ENCODE peak calls at places on chromosomes 4 and X, in four cellular contexts. One of them, this sample, is unnamed.

GRCh38 chr4:71004281-71004851 is 10.9 kb downstream of the DCK start:
- DNase-seq in K562: no peak
- DNase-seq in Panc1: no peak
- DNase-seq in HepG2: peak; percentile 7
- DNase-seq in this sample: no peak

GRCh38 chrX:68978211-68978780 is 149.5 kb downstream of the EFNB1 start:
- DNase-seq in Panc1: no peak
- DNase-seq in K562: no peak
- DNase-seq in HepG2: no peak
- DNase-seq in this sample: no peak

GRCh38 chr4:38013461-38014366 is 53.5 kb downstream of the PTTG2 start:
- DNase-seq in HepG2: no peak
- DNase-seq in Panc1: peak; percentile 10
- DNase-seq in K562: no peak
- DNase-seq in this sample: peak; percentile 31

GRCh38 chr4:184766421-184766820 is 32.5 kb upstream of the CENPU start:
- DNase-seq in HepG2: no peak
- DNase-seq in K562: no peak
- DNase-seq in Panc1: no peak
- DNase-seq in this sample: no peak

GRCh38 chr4:173192375-173193162 is 24.0 kb downstream of the GALNT7 start:
- DNase-seq in Panc1: no peak
- DNase-seq in HepG2: no peak
- DNase-seq in K562: no peak
- DNase-seq in this sample: no peak

GRCh38 chrX:24332868-24333267 is 19.0 kb upstream of the SUPT20HL2 start:
- DNase-seq in K562: no peak
- DNase-seq in Panc1: no peak
- DNase-seq in HepG2: no peak
- DNase-seq in this sample: no peak

GRCh38 chr4:84856468-84856867 is 110.0 kb downstream of the WDFY3 start:
- DNase-seq in K562: no peak
- DNase-seq in HepG2: no peak
- DNase-seq in Panc1: no peak
- DNase-seq in this sample: no peak

GRCh38 chrX:8820910-8821527 is 19.8 kb upstream of the FAM9A start:
- DNase-seq in Panc1: no peak
- DNase-seq in HepG2: no peak
- DNase-seq in K562: no peak
- DNase-seq in this sample: no peak

GRCh38 chr4:186839122-186840037 is 115.7 kb upstream of the FAT1 start:
- DNase-seq in Panc1: no peak
- DNase-seq in K562: peak; percentile 62
- DNase-seq in HepG2: no peak
- DNase-seq in this sample: no peak

GRCh38 chrX:107978707-107979307 is 3.4 kb downstream of the TEX13B start:
- DNase-seq in HepG2: peak; percentile 11
- DNase-seq in K562: peak; percentile 29
- DNase-seq in Panc1: no peak
- DNase-seq in this sample: peak; percentile 12

GRCh38 chrX:15816886-15817285 is 26.6 kb downstream of the ZRSR2 start:
- DNase-seq in HepG2: no peak
- DNase-seq in K562: no peak
- DNase-seq in Panc1: no peak
- DNase-seq in this sample: no peak
- H3K36me3 ChIP-seq in HepG2: peaks cover 2% of the 10 kb centered on the region
- H3K36me3 ChIP-seq in K562: peaks cover 40% of the 10 kb centered on the region
- H3K36me3 ChIP-seq in Panc1: no peaks in the 10 kb centered on the region
- H3K36me3 ChIP-seq in this sample: no peaks in the 10 kb centered on the region

GRCh38 chr4:17142232-17142711 is 243.8 kb upstream of the LDB2 start:
- DNase-seq in Panc1: no peak
- DNase-seq in K562: no peak
- DNase-seq in HepG2: no peak
- DNase-seq in this sample: no peak
- TF ChIP-seq TCF7L2 in Panc1: no peak
- TF ChIP-seq TCF7L2 in K562: no peak
- TF ChIP-seq TCF7L2 in HepG2: no peak
- TF ChIP-seq TCF7L2 in this sample: no peak

GRCh38 chr4:143515905-143516304 is 2.4 kb downstream of the SMARCA5 start:
- DNase-seq in K562: no peak
- DNase-seq in Panc1: no peak
- DNase-seq in HepG2: no peak
- DNase-seq in this sample: no peak
- H3K36me3 ChIP-seq in K562: peaks cover 48% of the 10 kb centered on the region
- H3K36me3 ChIP-seq in Panc1: peaks cover 24% of the 10 kb centered on the region
- H3K36me3 ChIP-seq in HepG2: peaks cover 2% of the 10 kb centered on the region
- H3K36me3 ChIP-seq in this sample: peaks cover 27% of the 10 kb centered on the region

GRCh38 chrX:101657495-101657894 is 2.2 kb downstream of the ARMCX2 start:
- DNase-seq in K562: no peak
- DNase-seq in HepG2: no peak
- DNase-seq in Panc1: no peak
- DNase-seq in this sample: no peak
- TF ChIP-seq TCF7L2 in K562: no peak
- TF ChIP-seq TCF7L2 in HepG2: no peak
- TF ChIP-seq TCF7L2 in Panc1: no peak
- TF ChIP-seq TCF7L2 in this sample: no peak

DNA sequence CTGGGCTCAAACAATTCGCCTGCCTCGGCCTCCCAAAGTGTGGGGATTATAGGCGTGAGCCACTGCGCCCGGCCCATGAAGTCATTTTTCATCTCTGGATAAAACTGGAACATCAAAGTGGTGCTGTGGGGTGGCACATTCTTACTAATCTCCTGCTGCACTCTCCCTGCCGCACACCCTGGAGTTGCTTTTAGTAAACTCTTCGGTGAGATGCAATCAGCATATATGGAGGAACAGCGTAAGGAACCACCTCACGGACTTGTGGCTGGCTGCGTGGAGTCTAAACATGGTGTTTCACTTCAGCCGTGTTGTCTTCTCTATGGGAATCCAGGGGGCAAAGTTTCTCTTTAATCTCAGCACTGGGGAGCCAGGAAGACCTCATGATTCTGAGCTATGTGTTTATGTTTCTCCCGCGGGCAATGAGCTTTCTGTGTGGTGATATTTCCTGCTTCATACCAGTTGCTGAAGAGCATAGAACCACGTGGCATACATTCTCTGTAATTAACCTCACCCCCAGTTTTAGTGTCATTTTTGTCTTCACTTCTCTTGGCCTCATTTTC is 2.1 kb upstream of the RHOH start:
- DNase-seq in K562: peak; percentile 62
- DNase-seq in HepG2: peak; percentile 36
- DNase-seq in Panc1: no peak
- DNase-seq in this sample: no peak
- H3K36me3 ChIP-seq in K562: no peaks in the 10 kb centered on the region
- H3K36me3 ChIP-seq in HepG2: no peaks in the 10 kb centered on the region
- H3K36me3 ChIP-seq in Panc1: no peaks in the 10 kb centered on the region
- H3K36me3 ChIP-seq in this sample: no peaks in the 10 kb centered on the region

DNA sequence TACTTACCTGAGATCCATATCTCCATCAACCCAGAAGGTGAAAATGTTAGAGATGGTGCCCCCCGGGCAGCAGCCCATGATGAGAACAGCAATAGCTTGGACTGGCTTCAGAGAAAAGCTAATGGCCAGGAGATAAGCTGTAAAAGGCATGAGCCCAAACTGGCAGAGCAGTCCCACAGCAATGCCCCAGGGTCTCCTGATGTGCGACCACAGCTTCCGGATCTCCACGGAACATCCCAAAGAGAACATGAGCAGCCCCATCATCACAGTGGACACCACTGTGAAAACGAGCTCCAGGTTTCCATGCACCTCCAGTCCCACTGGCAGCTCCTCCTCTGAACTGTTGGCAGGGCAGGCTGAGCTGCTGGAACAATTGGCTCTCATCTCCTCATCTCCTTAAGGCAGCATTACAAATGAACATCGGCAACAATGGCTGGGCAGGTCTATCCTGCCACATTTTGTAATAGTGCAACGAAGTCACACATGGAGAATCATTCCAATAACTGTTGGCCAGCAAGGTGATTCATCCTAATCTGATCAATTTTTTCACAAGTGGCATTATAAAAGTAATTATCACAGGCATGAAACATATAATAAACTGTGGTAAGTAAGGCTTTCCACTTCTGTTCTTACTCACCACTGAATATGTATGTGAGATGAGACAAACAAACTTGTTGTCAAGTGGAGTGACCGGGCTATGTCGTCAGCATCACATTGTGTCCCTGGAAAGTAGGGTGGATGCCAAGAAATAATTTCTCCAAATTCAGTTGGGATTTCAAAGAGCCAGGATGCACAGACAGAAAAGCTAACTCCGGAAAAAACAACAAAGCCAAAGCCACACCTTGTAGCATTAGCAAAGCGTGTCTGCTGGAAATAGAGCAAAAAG is at the start of gene SLC10A6:
- DNase-seq in Panc1: no peak
- DNase-seq in K562: no peak
- DNase-seq in HepG2: no peak
- DNase-seq in this sample: no peak
- TF ChIP-seq TCF7L2 in Panc1: no peak
- TF ChIP-seq TCF7L2 in K562: no peak
- TF ChIP-seq TCF7L2 in HepG2: no peak
- TF ChIP-seq TCF7L2 in this sample: no peak

DNA sequence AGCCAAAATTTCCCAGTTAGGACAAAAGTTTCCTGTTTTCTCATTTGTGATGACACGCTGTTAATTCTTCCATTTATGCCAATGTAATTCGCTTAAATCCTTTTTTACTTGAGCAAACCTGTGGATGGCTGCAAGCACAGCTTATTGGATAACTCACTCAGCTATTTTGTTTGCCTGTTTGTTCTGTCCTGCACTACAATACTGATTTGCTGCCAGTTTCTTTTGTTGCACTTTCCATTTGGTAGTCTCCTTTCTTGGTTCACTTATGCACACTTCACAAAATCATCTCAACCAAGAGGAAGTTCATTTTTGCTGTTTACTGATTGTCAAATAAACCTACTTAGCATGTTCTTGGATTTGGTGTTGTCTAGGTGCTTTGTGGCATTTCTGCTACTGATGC is 40.3 kb downstream of the MFAP3L start:
- DNase-seq in K562: no peak
- DNase-seq in Panc1: no peak
- DNase-seq in HepG2: no peak
- DNase-seq in this sample: no peak
- H3K36me3 ChIP-seq in K562: no peaks in the 10 kb centered on the region
- H3K36me3 ChIP-seq in Panc1: no peaks in the 10 kb centered on the region
- H3K36me3 ChIP-seq in HepG2: no peaks in the 10 kb centered on the region
- H3K36me3 ChIP-seq in this sample: no peaks in the 10 kb centered on the region

GRCh38 chr4:112007361-112007760 is 137.9 kb upstream of the FAM241A start:
- DNase-seq in K562: no peak
- DNase-seq in Panc1: no peak
- DNase-seq in HepG2: no peak
- DNase-seq in this sample: no peak

GRCh38 chr4:111999801-112000200 is 145.5 kb upstream of the FAM241A start:
- DNase-seq in K562: no peak
- DNase-seq in HepG2: no peak
- DNase-seq in Panc1: no peak
- DNase-seq in this sample: no peak

GRCh38 chr4:112002301-112002700 is 143.0 kb upstream of the FAM241A start:
- DNase-seq in K562: no peak
- DNase-seq in Panc1: no peak
- DNase-seq in HepG2: no peak
- DNase-seq in this sample: no peak

GRCh38 chr4:112005027-112005426 is 140.2 kb upstream of the FAM241A start:
- DNase-seq in Panc1: no peak
- DNase-seq in HepG2: no peak
- DNase-seq in K562: no peak
- DNase-seq in this sample: no peak

GRCh38 chr4:112003508-112003907 is 141.7 kb upstream of the FAM241A start:
- DNase-seq in K562: no peak
- DNase-seq in HepG2: no peak
- DNase-seq in Panc1: no peak
- DNase-seq in this sample: no peak
- TF ChIP-seq TCF7L2 in K562: no peak
- TF ChIP-seq TCF7L2 in HepG2: no peak
- TF ChIP-seq TCF7L2 in Panc1: no peak
- TF ChIP-seq TCF7L2 in this sample: no peak

GRCh38 chr4:29536745-29537144 is 1183.4 kb upstream of the PCDH7 start:
- DNase-seq in K562: no peak
- DNase-seq in HepG2: no peak
- DNase-seq in Panc1: no peak
- DNase-seq in this sample: no peak
- H3K36me3 ChIP-seq in K562: no peaks in the 10 kb centered on the region
- H3K36me3 ChIP-seq in HepG2: no peaks in the 10 kb centered on the region
- H3K36me3 ChIP-seq in Panc1: no peaks in the 10 kb centered on the region
- H3K36me3 ChIP-seq in this sample: no peaks in the 10 kb centered on the region

DNA sequence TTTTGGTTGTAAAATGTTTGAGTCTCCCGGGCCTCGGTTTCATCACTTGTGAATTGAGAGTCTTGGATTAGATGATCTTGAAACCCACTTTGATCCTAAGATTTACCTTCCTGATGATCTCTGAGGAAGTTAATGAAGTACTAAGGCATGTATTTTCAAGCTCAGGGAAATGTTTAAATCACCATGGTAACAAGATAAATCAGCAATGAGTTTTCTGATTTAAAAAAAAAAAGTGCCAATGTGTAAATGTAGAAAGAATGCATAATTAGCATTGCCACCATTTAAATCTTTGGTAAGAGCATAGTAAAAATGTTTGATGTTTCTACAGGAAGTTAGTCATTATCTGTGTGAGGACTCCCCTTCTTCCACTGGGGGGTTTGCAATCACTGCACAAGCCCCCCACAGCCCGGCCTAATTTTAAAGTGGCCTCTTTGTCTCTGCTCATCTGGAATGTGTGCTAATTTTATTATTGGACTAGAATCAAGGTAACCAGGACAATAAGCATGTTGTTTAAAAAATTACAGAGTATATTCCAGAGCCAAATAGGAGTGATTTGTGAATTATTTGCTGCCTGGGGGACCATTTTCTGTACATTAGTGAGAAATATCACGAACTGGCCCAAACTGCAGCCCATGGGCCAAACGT is 93.6 kb downstream of the SLC34A2 start:
- DNase-seq in K562: no peak
- DNase-seq in HepG2: no peak
- DNase-seq in Panc1: no peak
- DNase-seq in this sample: no peak
- TF ChIP-seq TCF7L2 in K562: no peak
- TF ChIP-seq TCF7L2 in HepG2: no peak
- TF ChIP-seq TCF7L2 in Panc1: no peak
- TF ChIP-seq TCF7L2 in this sample: no peak